ENCODE peak calls at places on chromosome 6, in five cellular contexts. One of them, this sample, is unnamed.

GRCh38 chr6:56246941-56247653 is at the start of gene COL21A1:
- DNase-seq in NB4: no peak
- DNase-seq in WTC11: peak; percentile 91
- DNase-seq in RWPE1: no peak
- DNase-seq in activated T-helper 1 cell treated with anti-CD3 and anti-CD28 coated beads, Interleukin-2, amount 50 U/mL, for 16 hours: no peak
- DNase-seq in this sample: peak; percentile 64

GRCh38 chr6:27188885-27189418 is 58.5 kb upstream of the PRSS16 start:
- DNase-seq in NB4: peak; percentile 85
- DNase-seq in WTC11: peak; percentile 47
- DNase-seq in RWPE1: peak; percentile 67
- DNase-seq in activated T-helper 1 cell treated with anti-CD3 and anti-CD28 coated beads, Interleukin-2, amount 50 U/mL, for 16 hours: peak; percentile 21
- DNase-seq in this sample: no peak

GRCh38 chr6:36912583-36912982 is 26.8 kb downstream of the C6orf89 start:
- DNase-seq in NB4: no peak
- DNase-seq in WTC11: no peak
- DNase-seq in RWPE1: peak; percentile 87
- DNase-seq in activated T-helper 1 cell treated with anti-CD3 and anti-CD28 coated beads, Interleukin-2, amount 50 U/mL, for 16 hours: peak; percentile 46
- DNase-seq in this sample: no peak

GRCh38 chr6:28209753-28210535 is 15.1 kb upstream of the ZSCAN9 start:
- DNase-seq in NB4: no peak
- DNase-seq in WTC11: no peak
- DNase-seq in RWPE1: no peak
- DNase-seq in activated T-helper 1 cell treated with anti-CD3 and anti-CD28 coated beads, Interleukin-2, amount 50 U/mL, for 16 hours: no peak
- DNase-seq in this sample: no peak

GRCh38 chr6:7249946-7250643 is 62.9 kb downstream of the SSR1 start:
- DNase-seq in NB4: no peak
- DNase-seq in WTC11: no peak
- DNase-seq in RWPE1: no peak
- DNase-seq in activated T-helper 1 cell treated with anti-CD3 and anti-CD28 coated beads, Interleukin-2, amount 50 U/mL, for 16 hours: no peak
- DNase-seq in this sample: no peak

GRCh38 chr6:46128476-46128875 is 1.3 kb upstream of the ENPP4 start:
- DNase-seq in NB4: no peak
- DNase-seq in WTC11: no peak
- DNase-seq in RWPE1: no peak
- DNase-seq in activated T-helper 1 cell treated with anti-CD3 and anti-CD28 coated beads, Interleukin-2, amount 50 U/mL, for 16 hours: no peak
- DNase-seq in this sample: no peak

GRCh38 chr6:157791461-157791860 is 31.6 kb upstream of the SNX9 start:
- DNase-seq in NB4: no peak
- DNase-seq in WTC11: no peak
- DNase-seq in RWPE1: no peak
- DNase-seq in activated T-helper 1 cell treated with anti-CD3 and anti-CD28 coated beads, Interleukin-2, amount 50 U/mL, for 16 hours: no peak
- DNase-seq in this sample: no peak

GRCh38 chr6:56050530-56050929 is 175.1 kb upstream of the BMP5 start:
- DNase-seq in NB4: no peak
- DNase-seq in WTC11: no peak
- DNase-seq in RWPE1: no peak
- DNase-seq in activated T-helper 1 cell treated with anti-CD3 and anti-CD28 coated beads, Interleukin-2, amount 50 U/mL, for 16 hours: no peak
- DNase-seq in this sample: no peak

GRCh38 chr6:33414592-33415271 is 3.2 kb downstream of the CUTA start:
- DNase-seq in NB4: peak; percentile 53
- DNase-seq in WTC11: no peak
- DNase-seq in RWPE1: no peak
- DNase-seq in activated T-helper 1 cell treated with anti-CD3 and anti-CD28 coated beads, Interleukin-2, amount 50 U/mL, for 16 hours: no peak
- DNase-seq in this sample: no peak

GRCh38 chr6:96138396-96138795 is 122.6 kb downstream of the FUT9 start:
- DNase-seq in NB4: no peak
- DNase-seq in WTC11: no peak
- DNase-seq in RWPE1: no peak
- DNase-seq in activated T-helper 1 cell treated with anti-CD3 and anti-CD28 coated beads, Interleukin-2, amount 50 U/mL, for 16 hours: no peak
- DNase-seq in this sample: no peak

GRCh38 chr6:14867807-14868206 is 378.1 kb upstream of the JARID2 start:
- DNase-seq in NB4: no peak
- DNase-seq in WTC11: no peak
- DNase-seq in RWPE1: no peak
- DNase-seq in activated T-helper 1 cell treated with anti-CD3 and anti-CD28 coated beads, Interleukin-2, amount 50 U/mL, for 16 hours: no peak
- DNase-seq in this sample: no peak

GRCh38 chr6:169589293-169589692 is 112.5 kb downstream of the WDR27 start:
- DNase-seq in NB4: no peak
- DNase-seq in WTC11: no peak
- DNase-seq in RWPE1: no peak
- DNase-seq in activated T-helper 1 cell treated with anti-CD3 and anti-CD28 coated beads, Interleukin-2, amount 50 U/mL, for 16 hours: no peak
- DNase-seq in this sample: no peak

This sample was measured in Right ventricle myocardium superior.